ENCODE peak calls at places on chromosomes 16 and 17, in five cellular contexts. One of them, this sample, is unnamed.

GRCh38 chr16:19008245-19008644 is 24.5 kb downstream of the TMC7 start:
- DNase-seq in coronary artery: no peak
- DNase-seq in fibroblast of lung: peak; percentile 67
- DNase-seq in PC-9: peak; percentile 80
- DNase-seq in thoracic aorta: no peak
- DNase-seq in this sample: peak; percentile 95

GRCh38 chr16:54212893-54213292 is 73.7 kb downstream of the IRX3 start:
- DNase-seq in coronary artery: no peak
- DNase-seq in fibroblast of lung: no peak
- DNase-seq in PC-9: no peak
- DNase-seq in thoracic aorta: no peak
- DNase-seq in this sample: no peak

GRCh38 chr17:50686494-50687199 is 21.1 kb downstream of the ANKRD40 start:
- DNase-seq in coronary artery: peak; percentile 85
- DNase-seq in fibroblast of lung: peak; percentile 69
- DNase-seq in PC-9: peak; percentile 60
- DNase-seq in thoracic aorta: peak; percentile 89
- DNase-seq in this sample: peak; percentile 93

GRCh38 chr17:79510071-79510470 is 100.8 kb downstream of the RBFOX3 start:
- DNase-seq in coronary artery: no peak
- DNase-seq in fibroblast of lung: no peak
- DNase-seq in PC-9: no peak
- DNase-seq in thoracic aorta: no peak
- DNase-seq in this sample: no peak

GRCh38 chr16:51151435-51151950 is 423 bp upstream of the SALL1 start:
- DNase-seq in coronary artery: no peak
- DNase-seq in fibroblast of lung: peak; percentile 37
- DNase-seq in PC-9: no peak
- DNase-seq in thoracic aorta: no peak
- DNase-seq in this sample: peak; percentile 81

GRCh38 chr17:67422887-67423286 is 45.8 kb downstream of the PITPNC1 start:
- DNase-seq in coronary artery: no peak
- DNase-seq in fibroblast of lung: no peak
- DNase-seq in PC-9: no peak
- DNase-seq in thoracic aorta: no peak
- DNase-seq in this sample: no peak

GRCh38 chr17:74514632-74515035 is 16.6 kb downstream of the CD300LB start:
- DNase-seq in coronary artery: peak; percentile 41
- DNase-seq in fibroblast of lung: no peak
- DNase-seq in PC-9: peak; percentile 11
- DNase-seq in thoracic aorta: no peak
- DNase-seq in this sample: no peak

GRCh38 chr17:20944014-20944905 is 98.6 kb downstream of the USP22 start:
- DNase-seq in coronary artery: no peak
- DNase-seq in fibroblast of lung: no peak
- DNase-seq in PC-9: peak; percentile 66
- DNase-seq in thoracic aorta: no peak
- DNase-seq in this sample: no peak

GRCh38 chr17:50557265-50558029 is 3.1 kb upstream of the CACNA1G start:
- DNase-seq in coronary artery: no peak
- DNase-seq in fibroblast of lung: no peak
- DNase-seq in PC-9: no peak
- DNase-seq in thoracic aorta: no peak
- DNase-seq in this sample: no peak

GRCh38 chr17:83171661-83172060 is 92.3 kb downstream of the METRNL start:
- DNase-seq in coronary artery: peak; percentile 53
- DNase-seq in fibroblast of lung: no peak
- DNase-seq in PC-9: no peak
- DNase-seq in thoracic aorta: no peak
- DNase-seq in this sample: no peak

GRCh38 chr16:1067629-1068028 is 4.9 kb upstream of the SSTR5 start:
- DNase-seq in coronary artery: no peak
- DNase-seq in fibroblast of lung: no peak
- DNase-seq in PC-9: no peak
- DNase-seq in thoracic aorta: no peak
- DNase-seq in this sample: no peak

GRCh38 chr17:63600569-63601438 is at the start of gene TACO1:
- DNase-seq in coronary artery: peak; percentile 87
- DNase-seq in fibroblast of lung: peak; percentile 88
- DNase-seq in PC-9: peak; percentile 79
- DNase-seq in thoracic aorta: peak; percentile 47
- DNase-seq in this sample: peak; percentile 87

GRCh38 chr17:44315760-44316731 is 7.6 kb downstream of the RUNDC3A start:
- DNase-seq in coronary artery: no peak
- DNase-seq in fibroblast of lung: no peak
- DNase-seq in PC-9: no peak
- DNase-seq in thoracic aorta: no peak
- DNase-seq in this sample: no peak

GRCh38 chr17:78127240-78127887 is 1.2 kb downstream of the TMC6 start:
- DNase-seq in coronary artery: no peak
- DNase-seq in fibroblast of lung: no peak
- DNase-seq in PC-9: peak; percentile 48
- DNase-seq in thoracic aorta: no peak
- DNase-seq in this sample: no peak

GRCh38 chr16:13892301-13892700 is 27.7 kb upstream of the ERCC4 start:
- DNase-seq in coronary artery: no peak
- DNase-seq in fibroblast of lung: no peak
- DNase-seq in PC-9: no peak
- DNase-seq in thoracic aorta: no peak
- DNase-seq in this sample: no peak

GRCh38 chr17:82244413-82245140 is 15.7 kb downstream of the SLC16A3 start:
- DNase-seq in coronary artery: no peak
- DNase-seq in fibroblast of lung: peak; percentile 55
- DNase-seq in PC-9: no peak
- DNase-seq in thoracic aorta: no peak
- DNase-seq in this sample: peak; percentile 47

GRCh38 chr16:12405083-12405482 is 398.6 kb downstream of the CPPED1 start:
- DNase-seq in coronary artery: no peak
- DNase-seq in fibroblast of lung: no peak
- DNase-seq in PC-9: no peak
- DNase-seq in thoracic aorta: no peak
- DNase-seq in this sample: no peak
- TF ChIP-seq CTCF in coronary artery: no peak
- TF ChIP-seq CTCF in fibroblast of lung: no peak
- TF ChIP-seq CTCF in PC-9: no peak
- TF ChIP-seq CTCF in thoracic aorta: no peak
- TF ChIP-seq CTCF in this sample: no peak

GRCh38 chr17:28946239-28946638 is 5.1 kb downstream of the PHF12 start:
- DNase-seq in coronary artery: no peak
- DNase-seq in fibroblast of lung: no peak
- DNase-seq in PC-9: no peak
- DNase-seq in thoracic aorta: no peak
- DNase-seq in this sample: peak; percentile 85
- H3K4me3 ChIP-seq in coronary artery: peak overlapping the region; percentile 5
- H3K4me3 ChIP-seq in fibroblast of lung: no peak overlapping the region
- H3K4me3 ChIP-seq in PC-9: no peak overlapping the region
- H3K4me3 ChIP-seq in thoracic aorta: no peak overlapping the region
- H3K4me3 ChIP-seq in this sample: peak overlapping the region; percentile 5

DNA sequence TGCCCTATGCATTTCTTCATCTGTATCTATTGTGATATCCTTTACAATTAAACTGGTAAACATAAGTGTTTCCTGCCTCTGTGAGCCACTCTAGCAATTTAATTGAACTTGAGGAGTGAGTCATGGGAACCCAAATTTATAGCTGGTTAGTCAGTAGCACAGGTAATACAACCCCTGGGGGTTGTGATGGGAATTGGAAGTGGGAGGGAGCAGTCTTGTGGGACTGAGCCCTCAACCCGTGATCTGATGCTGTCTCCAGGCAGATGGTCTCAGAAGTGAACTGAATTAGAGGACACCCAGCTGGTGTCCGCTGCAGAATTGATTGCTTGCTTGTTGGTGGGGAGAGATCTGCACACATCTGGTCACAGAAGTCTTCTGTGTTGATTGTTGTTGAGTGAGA is 7.7 kb upstream of the ST6GALNAC2 start:
- DNase-seq in coronary artery: no peak
- DNase-seq in fibroblast of lung: no peak
- DNase-seq in PC-9: peak; percentile 43
- DNase-seq in thoracic aorta: no peak
- DNase-seq in this sample: no peak
- TF ChIP-seq CTCF in coronary artery: no peak
- TF ChIP-seq CTCF in fibroblast of lung: no peak
- TF ChIP-seq CTCF in PC-9: peak; percentile 47
- TF ChIP-seq CTCF in thoracic aorta: no peak
- TF ChIP-seq CTCF in this sample: no peak

DNA sequence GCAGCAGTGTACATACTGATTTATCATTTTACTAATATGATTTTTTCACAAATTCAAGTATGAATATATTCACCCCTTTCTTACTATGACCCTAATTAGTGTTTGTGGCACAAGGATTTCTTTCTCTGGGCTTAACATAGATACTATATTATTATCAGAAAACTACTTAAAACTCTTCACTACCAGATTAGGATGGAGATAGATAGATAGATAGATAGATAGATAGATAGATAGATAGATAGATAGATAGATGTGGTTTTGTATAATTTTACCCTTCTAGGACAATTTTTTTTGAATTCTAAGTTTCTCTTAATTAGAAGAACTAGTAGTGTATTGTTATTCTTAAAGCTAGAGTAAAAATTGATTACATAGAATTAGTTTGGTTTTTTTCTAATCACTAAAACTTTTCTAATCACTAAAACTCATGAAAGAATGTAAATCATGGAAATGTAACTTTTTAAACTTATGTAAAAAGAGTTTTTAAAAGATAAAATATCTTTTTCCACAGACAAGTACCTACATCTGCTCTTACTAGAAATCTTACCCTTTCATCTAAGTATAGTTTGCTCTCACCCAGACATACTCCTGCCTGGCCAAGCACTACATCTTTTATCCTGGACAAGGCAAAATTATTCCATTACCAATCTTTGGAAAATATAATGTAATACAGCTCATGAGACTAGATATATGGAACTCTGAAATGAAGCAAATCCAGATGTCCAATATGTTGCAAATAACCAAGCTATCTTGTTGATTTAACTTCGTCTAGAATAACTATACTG is 49.8 kb downstream of the VMP1 start:
- DNase-seq in coronary artery: no peak
- DNase-seq in fibroblast of lung: no peak
- DNase-seq in PC-9: no peak
- DNase-seq in thoracic aorta: no peak
- DNase-seq in this sample: peak; percentile 17
- H3K4me3 ChIP-seq in coronary artery: no peak overlapping the region
- H3K4me3 ChIP-seq in fibroblast of lung: no peak overlapping the region
- H3K4me3 ChIP-seq in PC-9: peak overlapping the region; percentile 41
- H3K4me3 ChIP-seq in thoracic aorta: no peak overlapping the region
- H3K4me3 ChIP-seq in this sample: no peak overlapping the region

GRCh38 chr17:3727041-3727440 is 3.3 kb downstream of the HASPIN start:
- DNase-seq in coronary artery: no peak
- DNase-seq in fibroblast of lung: no peak
- DNase-seq in PC-9: no peak
- DNase-seq in thoracic aorta: no peak
- DNase-seq in this sample: no peak
- TF ChIP-seq CTCF in coronary artery: no peak
- TF ChIP-seq CTCF in fibroblast of lung: no peak
- TF ChIP-seq CTCF in PC-9: no peak
- TF ChIP-seq CTCF in thoracic aorta: no peak
- TF ChIP-seq CTCF in this sample: no peak

GRCh38 chr17:48632579-48633265 is 6.6 kb upstream of the HOXB9 start:
- DNase-seq in coronary artery: no peak
- DNase-seq in fibroblast of lung: no peak
- DNase-seq in PC-9: no peak
- DNase-seq in thoracic aorta: no peak
- DNase-seq in this sample: no peak
- H3K4me3 ChIP-seq in coronary artery: no peak overlapping the region
- H3K4me3 ChIP-seq in fibroblast of lung: no peak overlapping the region
- H3K4me3 ChIP-seq in PC-9: no peak overlapping the region
- H3K4me3 ChIP-seq in thoracic aorta: no peak overlapping the region
- H3K4me3 ChIP-seq in this sample: no peak overlapping the region

DNA sequence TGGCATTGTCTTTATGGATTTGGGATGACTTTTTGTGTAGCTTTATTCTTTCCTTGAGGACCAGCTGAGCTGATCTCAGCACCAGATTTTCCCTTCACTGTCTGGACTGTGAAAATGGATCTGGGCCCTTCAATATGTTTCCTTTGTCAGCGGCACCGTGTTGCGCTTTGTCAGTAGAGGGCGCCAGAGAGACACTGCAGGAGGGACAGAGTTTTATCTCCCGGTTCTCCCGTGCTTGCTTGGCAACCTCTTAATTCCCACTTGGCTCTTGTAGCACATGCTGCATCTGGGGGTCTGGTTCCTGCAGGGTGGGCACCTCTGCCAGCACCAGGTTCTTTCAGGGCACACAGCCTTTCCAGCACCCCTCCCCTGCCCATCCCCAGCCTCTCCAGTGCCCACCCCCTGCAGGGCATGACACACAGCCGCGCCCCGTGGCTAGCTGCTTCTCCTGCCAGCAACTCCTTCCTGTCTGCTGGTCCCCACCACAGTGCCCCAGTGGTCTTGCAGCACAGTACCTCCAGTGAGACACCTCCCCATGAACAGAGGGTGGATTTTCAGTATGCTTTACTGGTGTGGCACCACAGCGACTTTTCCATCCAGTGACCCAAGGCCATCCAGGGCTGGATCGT is 19.6 kb downstream of the OR1D5 start:
- DNase-seq in coronary artery: peak; percentile 63
- DNase-seq in fibroblast of lung: no peak
- DNase-seq in PC-9: peak; percentile 27
- DNase-seq in thoracic aorta: no peak
- DNase-seq in this sample: no peak
- TF ChIP-seq CTCF in coronary artery: no peak
- TF ChIP-seq CTCF in fibroblast of lung: peak; percentile 26
- TF ChIP-seq CTCF in PC-9: peak; percentile 73
- TF ChIP-seq CTCF in thoracic aorta: no peak
- TF ChIP-seq CTCF in this sample: peak; percentile 19

GRCh38 chr17:27539794-27540193 is 83.5 kb downstream of the KSR1 start:
- DNase-seq in coronary artery: no peak
- DNase-seq in fibroblast of lung: no peak
- DNase-seq in PC-9: no peak
- DNase-seq in thoracic aorta: no peak
- DNase-seq in this sample: peak; percentile 27

GRCh38 chr17:27540300-27541105 is 84.3 kb downstream of the KSR1 start:
- DNase-seq in coronary artery: peak; percentile 97
- DNase-seq in fibroblast of lung: peak; percentile 100
- DNase-seq in PC-9: peak; percentile 46
- DNase-seq in thoracic aorta: peak; percentile 66
- DNase-seq in this sample: peak; percentile 99

GRCh38 chr17:27541326-27542023 is 85.2 kb downstream of the KSR1 start:
- DNase-seq in coronary artery: no peak
- DNase-seq in fibroblast of lung: no peak
- DNase-seq in PC-9: no peak
- DNase-seq in thoracic aorta: no peak
- DNase-seq in this sample: no peak

GRCh38 chr17:27538156-27538955 is 82.1 kb downstream of the KSR1 start:
- DNase-seq in coronary artery: no peak
- DNase-seq in fibroblast of lung: no peak
- DNase-seq in PC-9: no peak
- DNase-seq in thoracic aorta: no peak
- DNase-seq in this sample: no peak

GRCh38 chr17:27539152-27539551 is 82.9 kb downstream of the KSR1 start:
- DNase-seq in coronary artery: no peak
- DNase-seq in fibroblast of lung: no peak
- DNase-seq in PC-9: no peak
- DNase-seq in thoracic aorta: no peak
- DNase-seq in this sample: no peak
- H3K4me3 ChIP-seq in coronary artery: no peak overlapping the region
- H3K4me3 ChIP-seq in fibroblast of lung: no peak overlapping the region
- H3K4me3 ChIP-seq in PC-9: no peak overlapping the region
- H3K4me3 ChIP-seq in thoracic aorta: no peak overlapping the region
- H3K4me3 ChIP-seq in this sample: no peak overlapping the region

GRCh38 chr17:53516643-53517042 is 306.1 kb upstream of the KIF2B start:
- DNase-seq in coronary artery: no peak
- DNase-seq in fibroblast of lung: peak; percentile 48
- DNase-seq in PC-9: no peak
- DNase-seq in thoracic aorta: no peak
- DNase-seq in this sample: peak; percentile 6
- TF ChIP-seq CTCF in coronary artery: no peak
- TF ChIP-seq CTCF in fibroblast of lung: peak; percentile 46
- TF ChIP-seq CTCF in PC-9: peak; percentile 54
- TF ChIP-seq CTCF in thoracic aorta: no peak
- TF ChIP-seq CTCF in this sample: peak; percentile 4